ENCODE peak calls at places on chromosomes 12 and 14, in eight cellular contexts. One of them, this sample, is unnamed.

GRCh38 chr12:118528625-118529024 is 152.3 kb downstream of the SUDS3 start:
- DNase-seq in Peyer's patch: no peak
- DNase-seq in body of pancreas: no peak
- DNase-seq in heart left ventricle: no peak
- DNase-seq in transverse colon: no peak
- DNase-seq in tibial nerve: no peak
- DNase-seq in thyroid gland: no peak
- DNase-seq in A549: no peak
- DNase-seq in this sample: no peak

GRCh38 chr14:65946494-65946893 is 534.0 kb downstream of the FUT8 start:
- DNase-seq in Peyer's patch: no peak
- DNase-seq in body of pancreas: no peak
- DNase-seq in heart left ventricle: no peak
- DNase-seq in transverse colon: no peak
- DNase-seq in tibial nerve: no peak
- DNase-seq in thyroid gland: no peak
- DNase-seq in A549: no peak
- DNase-seq in this sample: no peak

GRCh38 chr12:21656931-21657335 is 709 bp downstream of the LDHB start:
- DNase-seq in Peyer's patch: peak
- DNase-seq in body of pancreas: peak
- DNase-seq in heart left ventricle: peak
- DNase-seq in transverse colon: peak
- DNase-seq in tibial nerve: no peak
- DNase-seq in thyroid gland: peak
- DNase-seq in A549: peak
- DNase-seq in this sample: peak

GRCh38 chr12:27460471-27460978 is 14.0 kb downstream of the SMCO2 start:
- DNase-seq in Peyer's patch: no peak
- DNase-seq in body of pancreas: no peak
- DNase-seq in heart left ventricle: no peak
- DNase-seq in transverse colon: peak
- DNase-seq in tibial nerve: no peak
- DNase-seq in thyroid gland: no peak
- DNase-seq in A549: no peak
- DNase-seq in this sample: no peak

GRCh38 chr12:54725233-54725843 is 77.2 kb upstream of the DCD start:
- DNase-seq in Peyer's patch: no peak
- DNase-seq in body of pancreas: no peak
- DNase-seq in heart left ventricle: no peak
- DNase-seq in transverse colon: no peak
- DNase-seq in tibial nerve: no peak
- DNase-seq in thyroid gland: no peak
- DNase-seq in A549: peak
- DNase-seq in this sample: no peak

GRCh38 chr14:103105580-103106168 is 11.1 kb downstream of the EXOC3L4 start:
- DNase-seq in Peyer's patch: peak
- DNase-seq in body of pancreas: no peak
- DNase-seq in heart left ventricle: no peak
- DNase-seq in transverse colon: peak
- DNase-seq in tibial nerve: no peak
- DNase-seq in thyroid gland: no peak
- DNase-seq in A549: no peak
- DNase-seq in this sample: no peak

GRCh38 chr14:105368426-105368825 is 29.9 kb upstream of the TEX22 start:
- DNase-seq in Peyer's patch: no peak
- DNase-seq in body of pancreas: no peak
- DNase-seq in heart left ventricle: no peak
- DNase-seq in transverse colon: no peak
- DNase-seq in tibial nerve: no peak
- DNase-seq in thyroid gland: no peak
- DNase-seq in A549: no peak
- DNase-seq in this sample: no peak

GRCh38 chr14:56205906-56206305 is 87.7 kb downstream of the PELI2 start:
- DNase-seq in Peyer's patch: no peak
- DNase-seq in body of pancreas: no peak
- DNase-seq in heart left ventricle: no peak
- DNase-seq in transverse colon: no peak
- DNase-seq in tibial nerve: no peak
- DNase-seq in thyroid gland: peak
- DNase-seq in A549: no peak
- DNase-seq in this sample: no peak

GRCh38 chr12:30145351-30146017 is 361.7 kb upstream of the TMTC1 start:
- DNase-seq in Peyer's patch: no peak
- DNase-seq in body of pancreas: no peak
- DNase-seq in heart left ventricle: no peak
- DNase-seq in transverse colon: no peak
- DNase-seq in tibial nerve: no peak
- DNase-seq in thyroid gland: no peak
- DNase-seq in A549: no peak
- DNase-seq in this sample: no peak

GRCh38 chr12:52945389-52946232 is 3.3 kb upstream of the KRT18 start:
- DNase-seq in Peyer's patch: peak
- DNase-seq in body of pancreas: peak
- DNase-seq in heart left ventricle: no peak
- DNase-seq in transverse colon: peak
- DNase-seq in tibial nerve: no peak
- DNase-seq in thyroid gland: peak
- DNase-seq in A549: no peak
- DNase-seq in this sample: peak
- TF ChIP-seq POLR2A in Peyer's patch: no peak
- TF ChIP-seq POLR2A in body of pancreas: peak
- TF ChIP-seq POLR2A in heart left ventricle: no peak
- TF ChIP-seq POLR2A in transverse colon: no peak
- TF ChIP-seq POLR2A in tibial nerve: no peak
- TF ChIP-seq POLR2A in thyroid gland: peak
- TF ChIP-seq POLR2A in A549: peak
- TF ChIP-seq POLR2A in this sample: no peak

GRCh38 chr14:100020623-100021022 is 44.6 kb upstream of the EVL start:
- DNase-seq in Peyer's patch: no peak
- DNase-seq in body of pancreas: no peak
- DNase-seq in heart left ventricle: no peak
- DNase-seq in transverse colon: no peak
- DNase-seq in tibial nerve: no peak
- DNase-seq in thyroid gland: no peak
- DNase-seq in A549: no peak
- DNase-seq in this sample: no peak
- H3K4me3 ChIP-seq in Peyer's patch: no peak
- H3K4me3 ChIP-seq in body of pancreas: no peak
- H3K4me3 ChIP-seq in heart left ventricle: no peak
- H3K4me3 ChIP-seq in transverse colon: no peak
- H3K4me3 ChIP-seq in tibial nerve: no peak
- H3K4me3 ChIP-seq in thyroid gland: no peak
- H3K4me3 ChIP-seq in A549: no peak
- H3K4me3 ChIP-seq in this sample: no peak

GRCh38 chr12:89525824-89526770 is at the start of gene POC1B:
- DNase-seq in Peyer's patch: peak
- DNase-seq in body of pancreas: peak
- DNase-seq in heart left ventricle: peak
- DNase-seq in transverse colon: peak
- DNase-seq in tibial nerve: peak
- DNase-seq in thyroid gland: peak
- DNase-seq in A549: peak
- DNase-seq in this sample: peak
- TF ChIP-seq POLR2A in Peyer's patch: peak
- TF ChIP-seq POLR2A in body of pancreas: peak
- TF ChIP-seq POLR2A in heart left ventricle: no peak
- TF ChIP-seq POLR2A in transverse colon: peak
- TF ChIP-seq POLR2A in tibial nerve: no peak
- TF ChIP-seq POLR2A in thyroid gland: peak
- TF ChIP-seq POLR2A in A549: peak
- TF ChIP-seq POLR2A in this sample: peak

GRCh38 chr12:57219993-57220728 is 3.6 kb downstream of the NXPH4 start:
- DNase-seq in Peyer's patch: no peak
- DNase-seq in body of pancreas: no peak
- DNase-seq in heart left ventricle: no peak
- DNase-seq in transverse colon: no peak
- DNase-seq in tibial nerve: no peak
- DNase-seq in thyroid gland: no peak
- DNase-seq in A549: no peak
- DNase-seq in this sample: no peak

GRCh38 chr12:57222286-57223190 is 5.9 kb downstream of the NXPH4 start:
- DNase-seq in Peyer's patch: no peak
- DNase-seq in body of pancreas: no peak
- DNase-seq in heart left ventricle: no peak
- DNase-seq in transverse colon: no peak
- DNase-seq in tibial nerve: no peak
- DNase-seq in thyroid gland: no peak
- DNase-seq in A549: no peak
- DNase-seq in this sample: no peak

GRCh38 chr12:57220770-57221168 is 4.2 kb downstream of the NXPH4 start:
- DNase-seq in Peyer's patch: no peak
- DNase-seq in body of pancreas: no peak
- DNase-seq in heart left ventricle: no peak
- DNase-seq in transverse colon: no peak
- DNase-seq in tibial nerve: no peak
- DNase-seq in thyroid gland: no peak
- DNase-seq in A549: no peak
- DNase-seq in this sample: no peak

GRCh38 chr12:57219205-57219992 is 2.8 kb downstream of the NXPH4 start:
- DNase-seq in Peyer's patch: no peak
- DNase-seq in body of pancreas: no peak
- DNase-seq in heart left ventricle: no peak
- DNase-seq in transverse colon: no peak
- DNase-seq in tibial nerve: no peak
- DNase-seq in thyroid gland: no peak
- DNase-seq in A549: no peak
- DNase-seq in this sample: no peak

DNA sequence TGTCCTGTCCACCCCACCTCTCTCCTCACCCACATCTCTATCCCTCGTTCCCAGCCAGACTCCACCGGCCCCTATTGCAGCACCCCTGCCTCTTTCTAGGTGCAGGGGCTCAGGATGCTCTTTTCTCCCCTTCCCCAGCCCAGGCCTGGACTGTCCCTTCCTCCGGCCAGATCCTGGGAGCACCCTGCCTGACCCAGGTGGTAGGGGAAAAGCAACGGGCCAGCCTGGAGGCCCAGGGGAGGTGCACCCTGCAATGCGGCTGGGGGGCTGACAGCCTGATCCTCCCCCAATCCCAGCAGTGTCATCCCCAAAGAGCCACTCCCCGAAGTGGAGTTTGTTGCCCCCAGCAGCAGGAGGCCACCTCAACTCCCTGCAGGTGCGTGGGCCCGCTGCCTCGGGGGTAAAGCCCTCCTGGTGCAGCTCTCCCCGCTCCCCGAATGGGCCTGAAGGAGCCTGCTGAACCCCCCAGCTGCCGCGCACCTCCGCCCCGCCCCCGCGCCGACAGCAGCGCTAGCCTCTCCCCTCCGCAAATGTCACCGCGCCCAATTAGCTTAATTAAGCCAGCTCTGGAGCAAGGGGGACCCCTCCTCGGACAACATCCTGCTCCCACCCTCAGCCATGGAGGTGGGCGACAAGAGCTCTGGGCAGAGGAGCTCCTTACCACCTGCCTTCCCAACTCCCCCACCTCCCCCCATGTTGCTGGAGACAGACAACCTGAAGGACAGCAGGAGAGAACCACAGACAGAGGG is 4.7 kb downstream of the NXPH4 start:
- DNase-seq in Peyer's patch: no peak
- DNase-seq in body of pancreas: no peak
- DNase-seq in heart left ventricle: no peak
- DNase-seq in transverse colon: no peak
- DNase-seq in tibial nerve: no peak
- DNase-seq in thyroid gland: no peak
- DNase-seq in A549: no peak
- DNase-seq in this sample: no peak
- H3K4me3 ChIP-seq in Peyer's patch: no peak
- H3K4me3 ChIP-seq in body of pancreas: no peak
- H3K4me3 ChIP-seq in heart left ventricle: no peak
- H3K4me3 ChIP-seq in transverse colon: no peak
- H3K4me3 ChIP-seq in tibial nerve: no peak
- H3K4me3 ChIP-seq in thyroid gland: no peak
- H3K4me3 ChIP-seq in A549: no peak
- H3K4me3 ChIP-seq in this sample: no peak

DNA sequence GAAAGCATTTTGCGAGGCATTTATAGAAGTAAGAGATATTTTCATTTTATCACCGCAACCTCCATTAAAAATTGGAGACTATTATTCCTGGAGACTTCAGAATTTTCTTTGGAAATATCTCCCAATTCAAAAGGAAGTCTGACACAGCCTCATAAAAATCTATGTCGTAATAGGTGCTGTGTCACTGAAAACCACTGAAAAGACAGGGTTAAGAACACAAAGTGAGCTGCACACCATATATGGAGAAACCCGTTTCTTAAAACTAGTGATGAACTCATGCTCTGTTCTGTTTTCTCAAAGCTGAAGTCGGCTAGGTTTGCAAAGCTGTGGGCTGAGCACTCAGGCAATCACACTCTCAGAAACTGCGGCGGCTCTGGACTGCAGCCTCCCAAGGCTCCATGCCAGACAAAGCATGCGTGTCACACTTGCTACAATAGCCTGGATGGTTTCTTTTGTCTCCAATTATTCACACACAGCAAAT is at the start of gene GLIPR1:
- DNase-seq in Peyer's patch: peak
- DNase-seq in body of pancreas: peak
- DNase-seq in heart left ventricle: peak
- DNase-seq in transverse colon: peak
- DNase-seq in tibial nerve: peak
- DNase-seq in thyroid gland: peak
- DNase-seq in A549: peak
- DNase-seq in this sample: peak
- TF ChIP-seq POLR2A in Peyer's patch: peak
- TF ChIP-seq POLR2A in body of pancreas: peak
- TF ChIP-seq POLR2A in heart left ventricle: no peak
- TF ChIP-seq POLR2A in transverse colon: peak
- TF ChIP-seq POLR2A in tibial nerve: peak
- TF ChIP-seq POLR2A in thyroid gland: peak
- TF ChIP-seq POLR2A in A549: peak
- TF ChIP-seq POLR2A in this sample: no peak

DNA sequence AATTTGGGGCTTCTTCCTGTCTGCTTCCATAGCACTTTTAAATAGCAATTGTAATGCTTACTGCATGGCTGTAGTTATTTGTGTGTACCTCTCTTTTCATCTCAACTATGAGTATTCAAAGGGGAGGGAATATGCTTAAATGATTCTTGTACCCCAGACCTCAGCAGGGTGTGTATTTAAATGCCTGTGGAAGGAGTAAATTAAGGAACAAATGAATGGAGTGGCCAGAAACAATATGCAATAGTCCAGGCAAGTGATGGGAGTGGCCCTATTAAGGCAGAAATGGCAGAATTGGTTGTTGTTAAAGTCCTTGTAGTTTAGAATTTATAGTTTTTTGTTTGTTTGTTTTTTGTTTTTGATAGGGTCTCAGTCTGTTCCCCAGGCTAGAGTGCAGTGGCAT is 1.5 kb downstream of the RAD51B start:
- DNase-seq in Peyer's patch: no peak
- DNase-seq in body of pancreas: no peak
- DNase-seq in heart left ventricle: no peak
- DNase-seq in transverse colon: no peak
- DNase-seq in tibial nerve: no peak
- DNase-seq in thyroid gland: no peak
- DNase-seq in A549: no peak
- DNase-seq in this sample: no peak
- H3K4me3 ChIP-seq in Peyer's patch: no peak
- H3K4me3 ChIP-seq in body of pancreas: no peak
- H3K4me3 ChIP-seq in heart left ventricle: no peak
- H3K4me3 ChIP-seq in transverse colon: no peak
- H3K4me3 ChIP-seq in tibial nerve: no peak
- H3K4me3 ChIP-seq in thyroid gland: no peak
- H3K4me3 ChIP-seq in A549: no peak
- H3K4me3 ChIP-seq in this sample: no peak

GRCh38 chr14:24232645-24233537 is at the start of gene GMPR2:
- DNase-seq in Peyer's patch: no peak
- DNase-seq in body of pancreas: no peak
- DNase-seq in heart left ventricle: no peak
- DNase-seq in transverse colon: no peak
- DNase-seq in tibial nerve: no peak
- DNase-seq in thyroid gland: no peak
- DNase-seq in A549: peak
- DNase-seq in this sample: no peak
- TF ChIP-seq POLR2A in Peyer's patch: peak
- TF ChIP-seq POLR2A in body of pancreas: peak
- TF ChIP-seq POLR2A in heart left ventricle: no peak
- TF ChIP-seq POLR2A in transverse colon: peak
- TF ChIP-seq POLR2A in tibial nerve: no peak
- TF ChIP-seq POLR2A in thyroid gland: peak
- TF ChIP-seq POLR2A in A549: no peak
- TF ChIP-seq POLR2A in this sample: no peak